ENCODE peak calls at places on chromosomes 11 and 22, in ten cellular contexts. T is activated naive CD8-positive, alpha-beta T cell treated with anti-CD3 and anti-CD28 coated beads for 36 hours; D is right atrium auricular region; E is LoVo; Z is fibroblast of lung; B is stimulated activated CD4-positive, alpha-beta T cell treated with anti-CD3 and anti-CD28 coated beads, Interleukin-1b, Interleukin-23, amount 100 ng/mL, for 1 hour; F is NCI-H345; O is spleen; Q is amniotic epithelial cell; K is substantia nigra. P is an unnamed sample.

GRCh38 chr22:32830957-32831356 is 29.5 kb downstream of the TIMP3 start:
- DNase-seq in T (no peak), D (no peak), E (no peak), Z (no peak), B (no peak), F (no peak), O (no peak), Q (no peak), K (no peak), P (no peak)

GRCh38 chr11:86447763-86448480 is 73.2 kb downstream of the CCDC81 start:
- DNase-seq in T (peak; percentile 60), D (no peak), E (no peak), Z (no peak), B (no peak), F (no peak), O (no peak), Q (no peak), K (no peak), P (no peak)

GRCh38 chr11:119538748-119539147 is 115.8 kb upstream of the THY1 start:
- DNase-seq in T (no peak), D (no peak), E (no peak), Z (no peak), B (no peak), F (no peak), O (no peak), Q (peak; percentile 59), K (no peak), P (no peak)

GRCh38 chr22:42078469-42079318 is 806 bp upstream of the SMDT1 start:
- DNase-seq in T (no peak), D (no peak), E (no peak), Z (no peak), B (no peak), F (no peak), O (no peak), Q (peak; percentile 27), K (no peak), P (peak; percentile 7)

GRCh38 chr11:128941573-128942271 is 949 bp downstream of the TP53AIP1 start:
- DNase-seq in T (no peak), D (no peak), E (no peak), Z (no peak), B (no peak), F (no peak), O (no peak), Q (no peak), K (no peak), P (peak; percentile 84)

GRCh38 chr11:90757851-90758494 is 535.1 kb upstream of the CHORDC1 start:
- DNase-seq in T (no peak), D (no peak), E (no peak), Z (no peak), B (no peak), F (peak; percentile 9), O (no peak), Q (no peak), K (no peak), P (no peak)

GRCh38 chr11:105046898-105047579 is 1.9 kb upstream of the CARD16 start:
- DNase-seq in T (no peak), D (no peak), E (peak; percentile 41), Z (peak; percentile 99), B (no peak), F (no peak), O (no peak), Q (peak; percentile 94), K (no peak), P (peak; percentile 84)

GRCh38 chr11:119774180-119774763 is 45.3 kb upstream of the NECTIN1 start:
- DNase-seq in T (no peak), D (no peak), E (peak; percentile 33), Z (peak; percentile 26), B (no peak), F (no peak), O (peak; percentile 10), Q (peak; percentile 20), K (no peak), P (peak; percentile 11)

GRCh38 chr11:1271002-1271401 is 38.4 kb downstream of the TOLLIP start:
- DNase-seq in T (no peak), D (no peak), E (no peak), Z (peak; percentile 10), B (no peak), F (no peak), O (peak; percentile 56), Q (peak; percentile 25), K (no peak), P (no peak)

GRCh38 chr11:96045622-96046456 is 121.9 kb upstream of the MTMR2 start:
- DNase-seq in T (no peak), D (peak; percentile 62), E (no peak), Z (peak; percentile 87), B (no peak), F (no peak), O (no peak), Q (peak; percentile 59), K (no peak), P (peak; percentile 19)

GRCh38 chr22:20956258-20957117 is 10.6 kb upstream of the AIFM3 start:
- DNase-seq in T (no peak), D (no peak), E (no peak), Z (peak; percentile 34), B (no peak), F (no peak), O (no peak), Q (peak; percentile 54), K (no peak), P (peak; percentile 76)

GRCh38 chr11:65817815-65818680 is 15.7 kb upstream of the SNX32 start:
- DNase-seq in T (peak; percentile 92), D (peak; percentile 93), E (peak; percentile 95), Z (peak; percentile 73), B (peak; percentile 94), F (peak; percentile 90), O (peak; percentile 99), Q (peak; percentile 74), K (peak; percentile 46), P (peak; percentile 26)

GRCh38 chr11:76615950-76616349 is 54.6 kb downstream of the LRRC32 start:
- DNase-seq in T (no peak), D (peak; percentile 89), E (no peak), Z (peak; percentile 62), B (no peak), F (no peak), O (peak; percentile 58), Q (peak; percentile 54), K (no peak), P (peak; percentile 44)

GRCh38 chr11:107040447-107041444 is 22.5 kb upstream of the GUCY1A2 start:
- DNase-seq in T (no peak), D (no peak), E (no peak), Z (peak; percentile 97), B (no peak), F (no peak), O (no peak), Q (peak; percentile 91), K (no peak), P (no peak)

GRCh38 chr11:19344661-19345518 is 104.1 kb upstream of the E2F8 start:
- DNase-seq in T (no peak), D (no peak), E (no peak), Z (peak; percentile 20), B (no peak), F (peak; percentile 67), O (peak; percentile 76), Q (peak; percentile 28), K (no peak), P (peak; percentile 76)

GRCh38 chr11:8933931-8934330 is 1.2 kb upstream of the C11orf16 start:
- DNase-seq in T (no peak), D (no peak), E (no peak), Z (no peak), B (no peak), F (no peak), O (no peak), Q (no peak), K (no peak), P (no peak)